ENCODE peak calls at places on chromosomes 13 and 19, in five cellular contexts. L is sigmoid colon, Q is uterus, Y is AG04450, N is aorta. R is an unnamed sample.

GRCh38 chr19:10981496-10981895 is 20.7 kb downstream of the SMARCA4 start:
- DNase-seq in N (no peak), Y (peak), L (no peak), Q (no peak), R (no peak)

GRCh38 chr13:49620170-49620621 is 8.1 kb upstream of the ARL11 start:
- DNase-seq in Y (no peak), L (no peak), Q (no peak), N (no peak), R (no peak)

GRCh38 chr13:45879666-45880065 is 28.1 kb upstream of the SIAH3 start:
- DNase-seq in Q (peak), Y (no peak), N (no peak), L (no peak), R (no peak)

GRCh38 chr13:111202149-111202548 is 87.0 kb downstream of the ARHGEF7 start:
- DNase-seq in Y (no peak), L (no peak), Q (no peak), N (no peak), R (no peak)

GRCh38 chr13:73142091-73142490 is 83.3 kb downstream of the KLF5 start:
- DNase-seq in Y (no peak), N (no peak), L (no peak), Q (no peak), R (no peak)

GRCh38 chr19:34733266-34733825 is 697 bp upstream of the ZNF181 start:
- DNase-seq in Q (no peak), L (peak), Y (no peak), N (no peak), R (peak)

GRCh38 chr19:13029893-13030292 is 34.6 kb downstream of the NFIX start:
- DNase-seq in L (peak), Y (no peak), N (peak), Q (no peak), R (no peak)

GRCh38 chr13:101248739-101249138 is 167.6 kb downstream of the NALCN start:
- DNase-seq in Q (no peak), Y (no peak), L (no peak), N (no peak), R (no peak)

GRCh38 chr13:100063333-100063732 is 25.6 kb upstream of the PCCA start:
- DNase-seq in N (no peak), L (no peak), Y (peak), Q (no peak), R (no peak)

GRCh38 chr13:112868308-112868707 is 100.7 kb upstream of the MCF2L start:
- DNase-seq in N (no peak), Q (no peak), Y (no peak), L (peak), R (no peak)

GRCh38 chr13:98223741-98224140 is 46.7 kb upstream of the RNF113B start:
- DNase-seq in N (no peak), L (no peak), Y (no peak), Q (no peak), R (no peak)
- H3K27ac ChIP-seq in N (no peak), L (no peak), Y (no peak), Q (no peak), R (no peak)

DNA sequence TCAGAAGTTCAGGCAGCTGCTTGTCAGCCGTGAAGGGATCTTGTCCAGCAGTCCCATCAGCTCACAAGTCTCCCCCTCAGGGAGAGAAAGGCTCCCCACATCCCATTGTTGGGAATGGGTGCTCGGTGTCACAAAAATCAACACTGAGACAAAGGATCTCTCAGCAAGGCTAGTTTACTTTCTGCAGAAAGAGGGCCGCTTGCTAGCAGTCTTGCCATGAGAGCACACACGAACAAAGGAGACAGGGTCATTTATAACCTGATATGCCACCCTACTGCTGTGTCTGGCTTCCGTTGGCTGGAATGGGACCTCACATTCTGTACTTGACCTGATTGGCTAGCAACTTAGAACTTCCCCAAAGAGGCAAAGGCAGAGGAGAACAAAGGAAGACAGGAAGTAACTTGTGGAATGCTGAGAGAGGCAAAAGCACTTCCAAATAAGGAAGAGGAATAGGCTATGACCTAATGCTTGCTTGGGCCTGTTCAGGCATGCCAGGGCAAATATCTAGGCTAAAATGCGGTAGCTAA is 8.7 kb upstream of the IGFL3 start:
- DNase-seq in Y (peak), L (no peak), N (peak), Q (peak), R (no peak)
- H3K4me3 ChIP-seq in Y (peak), L (no peak), N (no peak), Q (no peak), R (no peak)

GRCh38 chr19:16587031-16588023 is 15.1 kb upstream of the SLC35E1 start:
- DNase-seq in Q (no peak), L (no peak), Y (no peak), N (peak), R (peak)
- H3K27ac ChIP-seq in Q (peak), L (peak), Y (peak), N (no peak), R (peak)

DNA sequence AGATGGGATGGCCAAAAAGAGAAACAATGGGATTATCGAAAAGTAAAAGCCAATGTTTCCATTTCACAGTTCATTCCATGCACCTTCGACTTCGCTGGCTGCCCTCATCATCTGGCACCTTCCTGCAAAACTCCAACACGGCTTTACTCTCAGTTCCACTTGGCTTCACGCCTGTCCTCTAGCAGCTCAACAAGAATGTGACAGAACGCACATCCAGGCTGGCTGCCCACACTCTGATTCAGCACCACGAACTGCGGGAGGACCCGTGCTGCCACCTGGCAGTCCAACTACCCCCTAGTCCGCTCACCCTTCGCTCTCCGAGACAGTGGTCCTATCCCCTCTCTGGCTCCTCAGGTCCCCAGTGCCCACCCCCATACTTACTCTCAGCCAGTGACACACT is 11.7 kb downstream of the ATP7B start:
- DNase-seq in N (peak), Y (no peak), Q (no peak), L (peak), R (no peak)
- H3K4me3 ChIP-seq in N (no peak), Y (no peak), Q (no peak), L (peak), R (no peak)

DNA sequence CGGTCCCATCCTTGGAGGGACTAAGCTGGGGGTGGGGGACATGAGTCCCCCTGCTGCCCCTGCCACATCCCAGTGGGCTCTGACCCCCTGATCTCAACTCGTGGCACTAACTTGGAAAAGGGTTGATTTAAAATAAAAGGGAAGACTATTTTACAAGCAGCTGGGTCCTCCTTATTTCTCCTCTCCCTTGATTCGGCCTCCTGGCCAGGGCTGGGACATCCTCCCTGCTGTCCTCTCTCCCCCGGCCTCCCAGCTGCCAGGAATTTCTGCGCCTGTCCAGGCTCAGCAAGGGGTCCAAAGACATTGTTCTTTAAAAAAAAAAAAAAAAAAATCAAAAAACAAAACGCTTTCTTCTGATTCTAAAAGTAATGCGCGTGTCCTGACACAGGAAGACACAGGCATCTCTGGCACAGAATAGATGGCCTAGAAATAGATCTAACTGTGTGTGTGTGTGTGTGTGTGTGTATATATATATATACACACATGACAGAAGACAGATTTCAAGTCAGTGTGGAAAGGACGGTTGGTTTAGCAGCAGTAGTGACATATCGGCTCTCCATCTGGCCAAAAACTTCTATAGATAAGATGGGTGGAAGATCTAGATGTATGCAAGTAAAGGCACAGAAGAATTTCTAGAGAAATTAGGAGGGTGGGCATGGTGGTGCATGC is 12.3 kb upstream of the LENG8 start:
- DNase-seq in Y (no peak), N (no peak), L (no peak), Q (no peak), R (no peak)
- H3K27ac ChIP-seq in Y (no peak), N (no peak), L (no peak), Q (no peak), R (no peak)

DNA sequence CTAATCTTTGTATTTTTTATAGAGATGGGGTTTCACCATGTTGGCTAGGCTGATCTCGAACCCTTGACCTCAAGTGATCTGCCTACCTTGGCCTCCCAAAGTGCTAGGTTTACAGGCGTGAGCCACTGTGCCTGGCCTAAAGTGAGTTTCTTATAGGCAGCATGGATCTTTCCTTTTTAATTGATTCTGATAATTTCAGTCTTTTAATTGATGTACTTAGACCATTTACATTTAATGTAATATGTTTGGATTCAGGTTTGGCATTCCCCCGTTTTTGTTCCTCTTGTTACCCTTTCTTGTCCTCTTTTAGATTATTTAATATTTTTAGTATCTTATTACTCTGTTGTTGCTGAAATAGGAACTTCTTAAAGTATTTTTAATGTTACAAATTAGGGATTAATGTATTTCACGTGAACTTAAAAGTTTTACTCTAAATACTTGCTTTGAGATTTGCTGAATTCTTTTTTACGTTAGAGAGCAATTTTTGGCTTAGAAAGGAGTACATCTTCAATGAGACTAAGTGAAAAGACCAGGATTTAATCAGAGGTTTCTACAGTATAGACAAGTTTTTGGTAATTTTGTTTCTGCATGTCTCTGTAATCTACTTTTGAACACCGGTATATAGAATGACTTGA is 50.3 kb downstream of the URI1 start:
- DNase-seq in N (no peak), Y (no peak), L (no peak), Q (no peak), R (no peak)
- H3K4me3 ChIP-seq in N (no peak), Y (no peak), L (no peak), Q (no peak), R (no peak)

R was measured in CD8-positive, alpha-beta memory T cell.